ENCODE peak calls at places on chromosome 14, in nine cellular contexts. S, A, L, H, D, E, F, R and O are unnamed samples.

GRCh38 chr14:103527408-103528157 is 1.4 kb upstream of the TRMT61A start:
- DNase-seq in E (no peak), S (peak; percentile 24), F (no peak), H (no peak), L (no peak), R (no peak), D (no peak), A (no peak), O (no peak)

GRCh38 chr14:91509878-91510170 is 286 bp downstream of the PPP4R3A start:
- DNase-seq in R (no peak), D (no peak), L (no peak), E (no peak), F (no peak), A (no peak), H (no peak), S (no peak), O (no peak)

GRCh38 chr14:40417777-40418401 is 985.7 kb upstream of the FBXO33 start:
- DNase-seq in D (no peak), F (peak; percentile 10), E (peak; percentile 66), H (no peak), S (no peak), L (no peak), R (peak; percentile 33), A (no peak), O (peak; percentile 34)

GRCh38 chr14:76720382-76720813 is 40.9 kb upstream of the VASH1 start:
- DNase-seq in H (peak; percentile 89), R (no peak), A (peak; percentile 59), D (peak; percentile 69), S (no peak), L (no peak), F (peak; percentile 85), E (peak; percentile 84), O (peak; percentile 71)

GRCh38 chr14:60101801-60102200 is 10.1 kb downstream of the PCNX4 start:
- DNase-seq in L (no peak), E (no peak), H (no peak), R (no peak), F (no peak), A (no peak), S (no peak), D (no peak), O (no peak)

GRCh38 chr14:89428556-89429196 is 11.6 kb upstream of the FOXN3 start:
- DNase-seq in A (peak; percentile 31), L (no peak), D (no peak), F (no peak), H (no peak), E (peak; percentile 41), S (peak; percentile 77), R (no peak), O (no peak)

GRCh38 chr14:33516898-33517436 is 433.9 kb downstream of the EGLN3 start:
- DNase-seq in S (no peak), H (no peak), E (no peak), R (no peak), D (no peak), A (no peak), F (no peak), L (no peak), O (no peak)

GRCh38 chr14:96803958-96804357 is 6.8 kb downstream of the VRK1 start:
- DNase-seq in L (no peak), S (no peak), D (no peak), H (no peak), E (no peak), F (peak; percentile 41), A (peak; percentile 51), R (no peak), O (no peak)

GRCh38 chr14:22847661-22848341 is 11.4 kb downstream of the MMP14 start:
- DNase-seq in D (no peak), S (peak; percentile 71), R (no peak), H (peak; percentile 35), F (peak; percentile 75), A (peak; percentile 91), E (no peak), L (no peak), O (peak; percentile 74)

GRCh38 chr14:99037777-99038176 is 234.2 kb downstream of the BCL11B start:
- DNase-seq in D (no peak), L (no peak), S (no peak), R (no peak), A (no peak), E (no peak), H (no peak), F (no peak), O (peak; percentile 86)

GRCh38 chr14:31843361-31844091 is 233.6 kb upstream of the ARHGAP5 start:
- DNase-seq in H (no peak), S (peak; percentile 17), D (no peak), E (no peak), A (no peak), F (peak; percentile 9), L (no peak), R (no peak), O (no peak)

GRCh38 chr14:95784137-95784536 is 70.2 kb upstream of the TCL1A start:
- DNase-seq in R (no peak), L (no peak), H (no peak), S (peak; percentile 8), D (no peak), F (peak; percentile 31), A (peak; percentile 12), E (no peak), O (peak; percentile 75)

GRCh38 chr14:71229875-71230274 is 322.6 kb downstream of the PCNX1 start:
- DNase-seq in R (no peak), F (no peak), A (no peak), S (no peak), L (no peak), D (no peak), H (no peak), E (no peak), O (no peak)

GRCh38 chr14:96167224-96168148 is 37.2 kb upstream of the BDKRB2 start:
- DNase-seq in D (no peak), A (peak; percentile 83), E (no peak), H (no peak), R (no peak), L (peak; percentile 55), S (peak; percentile 75), F (peak; percentile 56), O (no peak)

GRCh38 chr14:95314609-95315008 is 5.1 kb downstream of the CLMN start:
- DNase-seq in L (no peak), E (no peak), H (no peak), F (peak; percentile 36), A (peak; percentile 9), S (peak; percentile 92), R (no peak), D (peak; percentile 52), O (no peak)

GRCh38 chr14:98946995-98947394 is 325.0 kb downstream of the BCL11B start:
- DNase-seq in D (no peak), S (no peak), A (peak; percentile 46), F (peak; percentile 56), E (peak; percentile 49), R (no peak), H (no peak), L (no peak), O (peak; percentile 34)

GRCh38 chr14:73376585-73376984 is 81.8 kb downstream of the NUMB start:
- DNase-seq in F (no peak), E (no peak), D (no peak), H (no peak), A (no peak), L (no peak), S (no peak), R (no peak), O (no peak)
- H3K4me3 ChIP-seq in F (no peak overlapping the region), E (no peak overlapping the region), D (no peak overlapping the region), H (no peak overlapping the region), A (no peak overlapping the region), L (no peak overlapping the region), S (no peak overlapping the region), R (no peak overlapping the region), O (no peak overlapping the region)

GRCh38 chr14:75011356-75012097 is 8.8 kb downstream of the EIF2B2 start:
- DNase-seq in S (peak; percentile 21), A (peak; percentile 69), R (no peak), F (peak; percentile 56), H (no peak), D (no peak), L (no peak), E (no peak), O (no peak)
- H3K36me3 ChIP-seq in S (peaks cover 36% of the 10 kb centered on the region), A (peaks cover 7% of the 10 kb centered on the region), R (peaks cover 10% of the 10 kb centered on the region), F (peaks cover 61% of the 10 kb centered on the region), H (peaks cover 74% of the 10 kb centered on the region), D (peaks cover 83% of the 10 kb centered on the region), L (peaks cover 45% of the 10 kb centered on the region), E (no peaks in the 10 kb centered on the region), O (peaks cover 21% of the 10 kb centered on the region)

DNA sequence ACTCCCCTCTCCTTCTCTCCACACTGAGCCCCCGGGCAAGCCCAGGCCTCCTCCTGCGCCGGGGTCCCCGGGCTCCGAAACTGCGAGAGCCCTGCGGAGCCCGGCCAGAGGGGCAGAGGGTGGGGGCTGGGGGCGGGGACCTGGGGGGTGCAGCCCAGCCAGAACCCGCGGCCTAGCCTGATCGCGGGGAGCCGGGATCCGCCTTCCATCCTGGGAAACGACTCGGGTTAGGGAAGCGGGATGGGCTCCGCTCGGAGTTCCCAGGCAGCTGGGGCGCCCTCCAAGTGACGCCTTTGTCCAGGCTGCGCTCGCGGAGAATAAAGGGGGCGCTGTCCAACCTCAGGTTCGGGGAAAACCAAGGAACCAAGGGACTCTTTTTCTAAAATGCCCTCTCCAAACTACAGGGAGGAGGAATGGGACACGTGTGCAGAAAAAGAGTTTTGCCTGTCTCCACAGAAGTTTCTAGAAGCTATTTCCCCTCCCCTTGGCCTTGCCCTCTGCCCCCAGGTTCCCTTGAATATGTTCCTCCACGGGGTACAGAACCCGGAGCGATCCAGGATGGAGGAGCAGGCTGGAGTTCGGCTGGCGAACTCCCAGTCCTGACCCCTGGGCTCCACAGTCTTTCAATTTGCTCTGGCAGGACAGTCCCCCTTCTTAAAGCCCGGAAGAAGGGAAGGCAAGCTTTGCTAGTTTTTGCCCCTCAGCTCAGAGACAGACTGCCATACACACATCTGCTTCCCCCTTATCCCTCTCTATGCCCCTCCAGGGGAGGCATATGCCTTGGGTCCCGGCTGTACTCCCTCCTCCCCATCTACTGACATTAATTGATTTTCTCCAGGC is 13.9 kb downstream of the NKX2-1 start:
- DNase-seq in L (no peak), R (no peak), D (no peak), E (no peak), F (no peak), A (no peak), S (no peak), H (no peak), O (peak; percentile 80)
- H3K27me3 ChIP-seq in L (peaks cover 22% of the 10 kb centered on the region), R (peaks cover 88% of the 10 kb centered on the region), D (peaks cover 87% of the 10 kb centered on the region), E (no peaks in the 10 kb centered on the region), F (peaks cover 100% of the 10 kb centered on the region), A (peaks cover 63% of the 10 kb centered on the region), S (peaks cover 86% of the 10 kb centered on the region), H (peaks cover 99% of the 10 kb centered on the region), O (peaks cover 99% of the 10 kb centered on the region)

DNA sequence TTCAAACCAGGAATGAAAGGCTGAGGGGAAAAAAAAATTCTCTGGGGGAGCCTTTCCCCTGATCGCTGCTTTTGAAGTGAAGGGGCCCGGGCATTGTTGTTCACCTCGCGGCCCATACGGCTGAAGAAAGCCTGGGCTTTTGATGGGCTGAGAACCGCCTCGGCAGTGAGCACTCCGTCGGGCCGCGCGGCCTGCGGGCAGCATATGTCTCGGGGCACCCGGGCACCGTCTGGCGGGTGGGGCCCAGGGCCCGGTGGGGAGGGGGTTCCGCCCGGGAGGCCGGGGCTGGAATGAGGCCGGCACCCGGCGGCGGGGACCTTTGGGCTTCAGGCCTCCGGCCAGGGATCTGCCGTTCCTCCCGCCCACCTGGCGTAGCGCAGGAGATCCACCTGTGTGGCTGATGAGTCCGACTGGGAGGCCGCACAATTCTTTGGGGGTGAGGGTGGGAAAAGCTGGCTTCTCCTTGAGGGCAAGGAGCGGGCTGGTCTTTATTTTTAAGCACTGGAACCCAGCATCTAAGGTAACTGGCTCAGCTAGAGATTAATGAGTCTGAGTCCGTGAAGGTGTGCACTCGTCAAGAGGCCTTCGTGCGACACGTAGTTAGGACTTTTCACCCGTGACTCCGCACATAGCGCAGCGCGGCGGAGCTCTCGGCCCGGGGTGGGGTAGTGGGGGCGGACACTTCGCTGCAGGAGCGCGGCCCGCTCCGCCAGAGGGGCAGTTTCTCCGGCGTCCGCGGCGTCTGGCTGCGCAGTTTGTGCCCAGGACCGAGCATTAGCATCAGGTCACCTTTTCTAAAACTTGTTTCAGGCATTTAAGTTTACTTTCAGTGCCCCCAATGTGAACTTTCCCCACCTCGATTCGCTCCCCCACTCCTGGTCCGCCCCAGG is 10.6 kb downstream of the FOXA1 start:
- DNase-seq in L (no peak), D (no peak), H (no peak), R (no peak), E (no peak), S (no peak), A (no peak), F (no peak), O (peak; percentile 74)
- H3K4me3 ChIP-seq in L (peak overlapping the region; percentile 40), D (peak overlapping the region; percentile 39), H (no peak overlapping the region), R (peak overlapping the region; percentile 17), E (peak overlapping the region; percentile 51), S (no peak overlapping the region), A (no peak overlapping the region), F (no peak overlapping the region), O (peak overlapping the region; percentile 32)